ENCODE peak calls at places on chromosomes 16 and 17, in ten cellular contexts. L is HepG2, Z is esophagus muscularis mucosa, R is sigmoid colon, T is transverse colon, A is tibial nerve, J is A549, I is GM12878, N is stomach, B is H1. P is an unnamed sample.

GRCh38 chr16:583815-584591 is 5.9 kb upstream of the RAB40C start:
- DNase-seq in Z (no peak), B (peak; percentile 74), N (no peak), L (no peak), I (no peak), T (no peak), J (no peak), A (no peak), R (no peak), P (peak; percentile 35)

GRCh38 chr17:59547131-59547915 is 18.1 kb upstream of the DHX40 start:
- DNase-seq in Z (no peak), J (no peak), A (no peak), I (no peak), N (no peak), B (no peak), T (no peak), L (no peak), R (no peak), P (no peak)

GRCh38 chr16:29900888-29901606 is 759 bp downstream of the ASPHD1 start:
- DNase-seq in N (peak; percentile 25), R (no peak), I (no peak), J (no peak), Z (no peak), T (no peak), B (peak; percentile 58), A (no peak), L (no peak), P (no peak)

GRCh38 chr16:69563605-69564580 is 1.9 kb upstream of the NFAT5 start:
- DNase-seq in I (peak; percentile 93), A (no peak), R (no peak), N (no peak), J (no peak), T (no peak), Z (no peak), L (peak; percentile 49), B (peak; percentile 51), P (no peak)

GRCh38 chr17:13005530-13005929 is 12.3 kb downstream of the ELAC2 start:
- DNase-seq in R (peak; percentile 13), T (no peak), A (no peak), L (no peak), I (no peak), Z (no peak), J (no peak), B (no peak), N (no peak), P (no peak)

GRCh38 chr16:74064120-74064735 is 232.4 kb upstream of the PSMD7 start:
- DNase-seq in J (no peak), I (no peak), A (no peak), B (no peak), Z (no peak), R (no peak), N (no peak), T (no peak), L (no peak), P (no peak)

GRCh38 chr17:48546924-48547838 is 2.3 kb upstream of the HOXB2 start:
- DNase-seq in R (peak; percentile 90), J (no peak), Z (no peak), B (no peak), L (no peak), N (no peak), T (no peak), I (no peak), A (no peak), P (no peak)

GRCh38 chr16:13041180-13041579 is 139.8 kb downstream of the SHISA9 start:
- DNase-seq in J (no peak), L (no peak), A (no peak), B (no peak), R (no peak), T (no peak), N (no peak), Z (no peak), I (no peak), P (no peak)

GRCh38 chr16:12781777-12782176 is 21.9 kb downstream of the CPPED1 start:
- DNase-seq in L (no peak), Z (no peak), B (no peak), I (no peak), A (no peak), T (no peak), N (no peak), R (no peak), J (no peak), P (no peak)

DNA sequence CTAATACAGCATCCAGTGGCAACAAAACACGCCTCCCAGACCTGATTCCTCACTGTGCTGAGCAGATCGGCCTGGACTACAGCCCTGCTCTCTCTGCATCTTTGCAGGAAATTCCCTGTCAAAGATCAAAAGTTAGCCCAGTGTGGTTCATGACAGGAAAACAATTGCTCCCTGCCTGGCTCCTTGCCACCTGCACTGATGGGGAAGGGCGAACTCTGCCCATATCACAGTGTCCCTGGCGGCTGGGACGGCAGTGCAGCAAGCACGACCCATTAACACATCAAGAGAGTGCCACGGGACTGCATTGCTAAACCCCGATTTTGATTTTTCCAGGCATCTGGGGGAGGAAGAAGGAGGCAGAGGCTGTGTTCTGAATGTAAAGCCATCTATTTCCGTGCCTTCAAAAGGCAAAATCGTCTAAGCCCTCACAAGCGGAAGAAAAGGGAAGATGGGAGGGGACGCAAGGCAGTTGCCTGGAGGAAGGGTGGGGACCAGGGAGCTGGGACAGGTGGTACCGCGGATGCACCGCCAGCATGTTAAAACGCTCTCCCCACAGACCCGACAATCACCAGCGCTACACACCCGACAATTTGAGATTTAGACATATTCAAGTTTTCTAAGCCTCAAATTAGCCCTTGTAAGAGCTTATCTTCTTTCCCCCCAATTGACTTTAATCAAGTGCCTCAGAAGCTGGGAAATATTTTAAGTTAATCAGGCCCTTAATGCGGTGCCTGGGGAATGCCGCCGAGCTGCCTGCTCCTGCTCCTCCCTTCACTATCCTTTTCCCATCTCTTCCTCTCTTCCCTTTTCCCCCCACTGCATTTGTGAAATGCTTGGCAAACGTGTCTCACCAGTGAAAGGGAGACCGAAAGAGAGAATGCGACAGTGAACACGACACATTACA is 238.8 kb upstream of the CDH5 start:
- DNase-seq in L (no peak), I (no peak), R (no peak), N (no peak), Z (no peak), J (no peak), B (no peak), A (peak; percentile 20), T (no peak), P (no peak)
- H3K4me3 ChIP-seq in L (no peak overlapping the region), I (no peak overlapping the region), R (no peak overlapping the region), N (no peak overlapping the region), Z (no peak overlapping the region), J (no peak overlapping the region), B (no peak overlapping the region), A (no peak overlapping the region), T (no peak overlapping the region), P (no peak overlapping the region)

DNA sequence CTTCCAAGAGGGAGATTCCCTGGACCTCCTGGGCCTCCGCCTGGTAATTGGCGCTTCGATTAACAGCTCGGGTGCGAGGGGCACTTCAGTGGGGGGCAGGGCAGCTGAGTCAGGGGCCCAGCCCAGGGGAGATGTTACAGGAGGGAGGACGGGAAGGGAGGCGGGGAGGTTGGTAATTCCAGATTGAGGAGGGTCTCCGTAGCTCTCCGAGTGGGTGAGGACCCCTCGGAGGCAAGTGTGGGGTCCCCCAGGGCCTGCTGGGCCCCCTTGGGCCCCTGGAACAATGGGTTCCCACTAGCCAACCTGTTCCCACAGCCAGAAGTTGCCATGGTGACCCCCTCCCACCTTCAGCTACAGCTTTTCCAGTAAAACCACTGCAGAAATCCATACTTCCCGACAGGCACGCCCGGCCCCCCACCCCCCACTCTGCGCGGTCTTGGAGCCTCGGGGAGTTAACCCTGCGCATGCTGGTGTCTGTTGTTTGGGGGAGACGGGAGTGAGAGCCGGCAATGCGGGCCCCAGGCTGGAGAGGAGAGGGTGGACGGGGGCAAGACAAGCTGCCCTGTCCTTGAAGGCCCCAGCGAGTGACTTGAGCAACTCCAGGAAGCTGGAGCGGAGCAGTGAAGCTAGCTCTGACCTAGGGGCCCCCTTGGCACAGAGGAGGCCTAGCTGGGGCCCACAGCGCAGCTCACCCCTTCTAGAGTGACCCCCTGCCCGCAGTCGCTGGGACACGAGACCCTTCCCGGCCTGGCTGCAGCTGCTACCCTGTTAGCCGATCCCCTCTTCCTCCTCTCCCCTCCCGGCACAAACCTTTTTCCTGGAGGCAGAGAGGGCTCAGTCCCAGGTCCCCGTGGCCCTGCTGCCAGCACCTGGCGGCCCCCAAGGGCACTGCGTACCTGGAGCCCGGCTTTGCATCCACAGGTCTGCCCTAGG is 37.8 kb downstream of the TMEM235 start:
- DNase-seq in L (no peak), I (no peak), B (peak; percentile 73), T (no peak), N (no peak), J (no peak), R (no peak), Z (no peak), A (no peak), P (peak; percentile 73)
- TF ChIP-seq EP300 in L (no peak), I (no peak), B (no peak), T (no peak), N (no peak), J (no peak), R (no peak), Z (no peak), A (no peak), P (no peak)

DNA sequence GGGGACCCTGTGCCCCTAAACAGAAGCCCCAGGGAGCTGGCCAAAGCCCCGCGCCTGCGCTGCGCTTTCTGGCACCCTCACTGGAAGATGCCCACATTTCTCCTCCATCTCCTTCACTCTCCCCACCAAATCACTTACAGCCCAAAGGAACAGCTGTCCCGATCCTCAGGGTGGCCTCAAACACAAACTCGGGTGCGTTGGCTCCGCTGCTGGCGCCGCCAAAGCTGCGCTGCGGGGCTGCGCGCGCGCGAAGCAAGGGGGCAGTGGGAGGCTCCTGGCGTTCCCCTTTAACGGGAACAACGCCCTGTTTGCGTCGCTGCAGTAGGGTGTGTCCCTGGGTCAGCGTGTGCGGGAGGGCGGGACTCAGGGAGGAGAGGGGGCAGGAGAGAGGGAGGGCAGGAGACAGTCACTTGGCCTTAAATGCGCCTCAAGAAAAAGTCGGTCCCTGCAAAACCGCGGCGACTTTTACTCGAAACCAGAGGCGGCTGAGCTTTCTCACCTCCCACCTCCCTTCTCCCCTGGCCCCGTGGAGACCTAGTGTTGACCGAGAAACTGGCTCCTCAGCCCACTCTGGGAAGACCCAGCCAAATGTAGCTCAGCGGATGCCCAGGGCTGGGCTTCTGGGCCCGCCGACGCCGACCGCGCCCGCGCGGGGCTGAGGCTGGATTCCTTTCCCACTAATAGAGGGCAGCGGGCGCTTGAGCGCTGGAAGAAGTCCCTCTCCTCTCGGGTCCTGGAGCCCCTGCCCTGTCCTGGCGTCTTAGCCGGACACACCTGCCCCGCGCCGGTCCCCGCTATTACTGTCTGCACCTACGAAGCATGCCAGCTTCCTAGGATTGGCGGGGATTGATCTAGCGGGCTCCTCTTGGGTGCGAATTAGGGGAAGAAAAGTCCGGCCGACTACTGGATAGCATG is 2.6 kb downstream of the PMP22 start:
- DNase-seq in I (no peak), Z (peak; percentile 98), J (peak; percentile 97), N (peak; percentile 63), T (peak; percentile 85), R (peak; percentile 98), A (peak; percentile 90), L (no peak), B (peak; percentile 75), P (peak; percentile 87)
- TF ChIP-seq CTCF in I (no peak), Z (peak; percentile 55), J (no peak), N (no peak), T (no peak), R (no peak), A (peak; percentile 41), L (no peak), B (no peak), P (no peak)

DNA sequence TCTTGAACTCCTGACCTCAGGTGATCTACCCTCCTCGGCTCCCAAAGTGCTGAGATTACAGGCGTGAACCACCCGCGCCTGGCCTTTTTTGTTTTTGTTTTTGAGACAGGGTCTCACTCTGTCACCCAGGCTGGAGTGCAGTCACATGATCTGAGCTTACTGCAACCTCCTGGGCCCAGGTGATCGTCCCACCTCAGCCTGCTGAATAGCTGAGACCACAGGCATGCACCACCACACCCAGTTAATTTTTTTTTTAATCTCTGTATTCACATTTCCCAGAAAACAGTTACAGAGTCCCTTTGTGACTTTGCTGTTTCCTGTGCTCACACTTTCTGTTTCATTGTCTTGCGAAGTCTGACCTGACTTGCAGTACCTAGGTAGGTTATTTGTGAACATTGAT is 2.7 kb downstream of the CLUAP1 start:
- DNase-seq in B (no peak), Z (no peak), A (no peak), J (no peak), N (no peak), L (no peak), T (no peak), I (no peak), R (peak; percentile 37), P (no peak)
- H3K4me3 ChIP-seq in B (no peak overlapping the region), Z (no peak overlapping the region), A (no peak overlapping the region), J (no peak overlapping the region), N (no peak overlapping the region), L (no peak overlapping the region), T (no peak overlapping the region), I (no peak overlapping the region), R (no peak overlapping the region), P (no peak overlapping the region)

P was measured in ovary.